ENCODE peak calls at places on chromosomes 12 and 14, in five cellular contexts. Q is suprapubic skin, N is choroid plexus epithelial cell, V is G401, C is GM03348. E is an unnamed sample.

GRCh38 chr12:47977046-47977771 is 13.8 kb downstream of the TMEM106C start:
- DNase-seq in Q (no peak), N (no peak), V (no peak), C (no peak), E (no peak)

GRCh38 chr14:61661471-61661988 is 33.8 kb upstream of the HIF1A start:
- DNase-seq in Q (no peak), N (peak; percentile 89), V (no peak), C (peak; percentile 30), E (no peak)

GRCh38 chr14:83300454-83301064 is 1766.9 kb upstream of the SEL1L start:
- DNase-seq in Q (no peak), N (peak; percentile 72), V (peak; percentile 10), C (peak; percentile 33), E (no peak)

GRCh38 chr12:34343345-34343744 is 321.0 kb downstream of the ALG10 start:
- DNase-seq in Q (no peak), N (no peak), V (no peak), C (no peak), E (no peak)

GRCh38 chr14:49250109-49250508 is 336.1 kb downstream of the RPS29 start:
- DNase-seq in Q (no peak), N (no peak), V (no peak), C (peak; percentile 8), E (no peak)

GRCh38 chr12:89695100-89695499 is 13.5 kb downstream of the ATP2B1 start:
- DNase-seq in Q (no peak), N (peak; percentile 70), V (peak; percentile 25), C (peak; percentile 24), E (no peak)

GRCh38 chr12:89781161-89781560 is 72.5 kb upstream of the ATP2B1 start:
- DNase-seq in Q (no peak), N (no peak), V (no peak), C (no peak), E (no peak)

GRCh38 chr14:35810963-35811362 is 1.9 kb upstream of the RALGAPA1 start:
- DNase-seq in Q (no peak), N (no peak), V (no peak), C (no peak), E (no peak)

GRCh38 chr12:64433915-64434314 is 18.0 kb upstream of the TBK1 start:
- DNase-seq in Q (no peak), N (no peak), V (no peak), C (no peak), E (no peak)